ENCODE peak calls at places on chromosomes 6 and 20, in nine cellular contexts. Q is substantia nigra; F is mesendoderm; M is HTR-8/SVneo; Z is EL; I is foreskin fibroblast; L is brain microvascular endothelial cell; P is activated naive CD8-positive, alpha-beta T cell treated with anti-CD3 and anti-CD28 coated beads for 36 hours; T is K562. D is an unnamed sample.

GRCh38 chr20:56409521-56409920 is 2.5 kb upstream of the CASS4 start:
- DNase-seq in Q (no peak), F (no peak), M (no peak), Z (no peak), I (peak; percentile 88), L (peak; percentile 22), P (no peak), T (no peak), D (no peak)

GRCh38 chr20:18224968-18225568 is 63.3 kb upstream of the ZNF133 start:
- DNase-seq in Q (no peak), F (peak; percentile 54), M (peak; percentile 31), Z (peak; percentile 62), I (peak; percentile 91), L (peak; percentile 70), P (no peak), T (no peak), D (peak; percentile 14)

GRCh38 chr6:32081168-32081624 is 27.9 kb downstream of the TNXB start:
- DNase-seq in Q (no peak), F (no peak), M (peak; percentile 96), Z (peak; percentile 97), I (peak; percentile 83), L (peak; percentile 83), P (no peak), T (peak; percentile 72), D (no peak)

GRCh38 chr6:156851447-156851846 is 74.3 kb downstream of the ARID1B start:
- DNase-seq in Q (no peak), F (no peak), M (no peak), Z (no peak), I (no peak), L (no peak), P (no peak), T (no peak), D (no peak)

GRCh38 chr6:105482227-105482839 is 79.5 kb upstream of the PREP start:
- DNase-seq in Q (no peak), F (no peak), M (peak; percentile 11), Z (peak; percentile 65), I (peak; percentile 31), L (no peak), P (no peak), T (no peak), D (no peak)

GRCh38 chr6:168147205-168147738 is 68.3 kb upstream of the FRMD1 start:
- DNase-seq in Q (no peak), F (peak; percentile 59), M (no peak), Z (no peak), I (no peak), L (no peak), P (no peak), T (no peak), D (no peak)

GRCh38 chr6:162173448-162173847 is 554.1 kb downstream of the PRKN start:
- DNase-seq in Q (no peak), F (no peak), M (no peak), Z (no peak), I (no peak), L (no peak), P (no peak), T (no peak), D (no peak)

GRCh38 chr20:10131612-10132345 is 86.9 kb upstream of the SNAP25 start:
- DNase-seq in Q (no peak), F (no peak), M (no peak), Z (peak; percentile 64), I (peak; percentile 87), L (peak; percentile 55), P (no peak), T (no peak), D (peak; percentile 53)

GRCh38 chr6:43454290-43455033 is 886 bp downstream of the DLK2 start:
- DNase-seq in Q (peak; percentile 61), F (peak; percentile 81), M (peak; percentile 92), Z (peak; percentile 87), I (peak; percentile 96), L (peak; percentile 64), P (peak; percentile 72), T (peak; percentile 89), D (peak; percentile 46)

GRCh38 chr6:27368202-27368601 is 20.4 kb upstream of the ZNF391 start:
- DNase-seq in Q (no peak), F (no peak), M (no peak), Z (no peak), I (no peak), L (no peak), P (no peak), T (peak; percentile 17), D (no peak)

GRCh38 chr6:7825986-7826385 is 84.6 kb downstream of the TXNDC5 start:
- DNase-seq in Q (no peak), F (no peak), M (no peak), Z (no peak), I (no peak), L (no peak), P (no peak), T (no peak), D (no peak)

GRCh38 chr20:55038684-55039083 is 563.3 kb downstream of the DOK5 start:
- DNase-seq in Q (no peak), F (no peak), M (no peak), Z (no peak), I (no peak), L (no peak), P (no peak), T (no peak), D (no peak)

GRCh38 chr6:100167585-100167984 is 173.6 kb upstream of the MCHR2 start:
- DNase-seq in Q (no peak), F (peak; percentile 35), M (no peak), Z (no peak), I (no peak), L (no peak), P (no peak), T (no peak), D (no peak)

GRCh38 chr6:113909224-113909856 is 52.2 kb downstream of the MARCKS start:
- DNase-seq in Q (no peak), F (peak; percentile 71), M (peak; percentile 63), Z (peak; percentile 79), I (peak; percentile 81), L (peak; percentile 69), P (no peak), T (peak; percentile 48), D (peak; percentile 28)

GRCh38 chr20:31837896-31838397 is 7.5 kb downstream of the FOXS1 start:
- DNase-seq in Q (no peak), F (peak; percentile 53), M (no peak), Z (peak; percentile 88), I (peak; percentile 51), L (peak; percentile 43), P (no peak), T (peak; percentile 43), D (no peak)

GRCh38 chr6:116351101-116351500 is 19.6 kb upstream of the DSE start:
- DNase-seq in Q (no peak), F (no peak), M (no peak), Z (no peak), I (no peak), L (no peak), P (no peak), T (no peak), D (no peak)

GRCh38 chr20:38601216-38602184 is at the start of gene ARHGAP40:
- DNase-seq in Q (no peak), F (peak; percentile 78), M (no peak), Z (peak; percentile 47), I (peak; percentile 30), L (no peak), P (peak; percentile 58), T (peak; percentile 62), D (no peak)

GRCh38 chr6:125154184-125155135 is 887 bp downstream of the TPD52L1 start:
- DNase-seq in Q (no peak), F (peak; percentile 90), M (no peak), Z (peak; percentile 31), I (peak; percentile 36), L (no peak), P (peak; percentile 25), T (peak; percentile 68), D (no peak)

GRCh38 chr20:37295001-37295400 is 5.5 kb downstream of the MANBAL start:
- DNase-seq in Q (no peak), F (peak; percentile 91), M (peak; percentile 98), Z (peak; percentile 100), I (peak; percentile 98), L (peak; percentile 98), P (no peak), T (no peak), D (no peak)